ENCODE peak calls at places on chromosomes 1 and 21, in seven cellular contexts. Y is activated T-helper 1 cell treated with anti-CD3 and anti-CD28 coated beads, Interleukin-2, amount 50 U/mL, for 16 hours; P is activated T-cell treated with anti-CD3 and anti-CD28 coated beads, Interleukin-2, amount 50 U/mL, for 72 hours; L is H54; X is HEK293T; M is NCI-H1092; C is transverse colon. I is an unnamed sample.

GRCh38 chr1:201599548-201599947 is 60.6 kb downstream of the NAV1 start:
- DNase-seq in Y (no peak), C (no peak), L (no peak), P (no peak), X (no peak), M (no peak), I (no peak)

GRCh38 chr1:24765308-24765988 is 20.2 kb downstream of the CLIC4 start:
- DNase-seq in Y (no peak), L (no peak), P (no peak), X (no peak), M (no peak), C (no peak), I (no peak)

GRCh38 chr1:225765982-225766674 is 11.5 kb upstream of the SRP9 start:
- DNase-seq in X (no peak), M (no peak), Y (no peak), C (no peak), P (no peak), L (no peak), I (no peak)

GRCh38 chr21:37670883-37671282 is 245.4 kb downstream of the KCNJ6 start:
- DNase-seq in C (no peak), L (no peak), Y (no peak), M (no peak), X (no peak), P (no peak), I (no peak)

GRCh38 chr1:198162091-198162767 is 5.4 kb downstream of the NEK7 start:
- DNase-seq in L (no peak), C (peak; percentile 42), M (no peak), P (no peak), Y (no peak), X (no peak), I (no peak)

GRCh38 chr1:193697105-193697762 is 510.8 kb upstream of the B3GALT2 start:
- DNase-seq in X (no peak), P (no peak), C (no peak), L (no peak), Y (no peak), M (no peak), I (no peak)

GRCh38 chr1:209072481-209072880 is 511.0 kb upstream of the CAMK1G start:
- DNase-seq in P (no peak), L (no peak), X (no peak), C (no peak), Y (no peak), M (no peak), I (no peak)

GRCh38 chr1:35832515-35832914 is 24.7 kb downstream of the AGO4 start:
- DNase-seq in Y (no peak), M (no peak), L (no peak), P (no peak), C (no peak), X (no peak), I (no peak)

GRCh38 chr1:94729287-94729686 is 90.9 kb upstream of the SLC44A3 start:
- DNase-seq in C (no peak), X (no peak), L (no peak), P (no peak), Y (no peak), M (no peak), I (no peak)

I was measured in RKO.